ENCODE peak calls at places on chromosomes 12 and 14, in ten cellular contexts. F is cardiac fibroblast, O is transverse colon, X is GM06990, M is left ventricle myocardium inferior, L is omental fat pad, V is fibroblast of mammary gland, H is GM12865, S is mammary epithelial cell, N is brain microvascular endothelial cell. Y is an unnamed sample.
A peak's percentile ranks its signal among the peaks of the same experiment; 100 is the strongest.

GRCh38 chr12:99130808-99131538 is 485.9 kb downstream of the APAF1 start:
- DNase-seq in F (peak; percentile 33), O (no peak), X (peak; percentile 44), M (no peak), L (no peak), V (peak; percentile 47), H (peak; percentile 69), S (no peak), N (peak; percentile 32), Y (no peak)

GRCh38 chr14:73913256-73913655 is 26.6 kb downstream of the ZNF410 start:
- DNase-seq in F (peak; percentile 67), O (no peak), X (no peak), M (no peak), L (no peak), V (no peak), H (no peak), S (no peak), N (peak; percentile 43), Y (no peak)

GRCh38 chr12:109389146-109389545 is 41.4 kb downstream of the MYO1H start:
- DNase-seq in F (no peak), O (no peak), X (no peak), M (no peak), L (no peak), V (no peak), H (peak; percentile 3), S (no peak), N (no peak), Y (no peak)

GRCh38 chr12:15116073-15116472 is 105.1 kb downstream of the RERG start:
- DNase-seq in F (peak; percentile 1), O (no peak), X (no peak), M (no peak), L (no peak), V (no peak), H (no peak), S (no peak), N (no peak), Y (no peak)

GRCh38 chr12:47023311-47023710 is 56.1 kb upstream of the PCED1B start:
- DNase-seq in F (no peak), O (no peak), X (no peak), M (no peak), L (no peak), V (no peak), H (no peak), S (no peak), N (no peak), Y (no peak)

GRCh38 chr14:79629891-79630560 is 581.3 kb downstream of the DIO2 start:
- DNase-seq in F (peak; percentile 3), O (no peak), X (no peak), M (no peak), L (no peak), V (no peak), H (no peak), S (no peak), N (no peak), Y (no peak)

GRCh38 chr12:125533434-125534029 is 468.3 kb downstream of the AACS start:
- DNase-seq in F (no peak), O (peak; percentile 25), X (peak; percentile 32), M (peak; percentile 17), L (no peak), V (no peak), H (peak; percentile 35), S (no peak), N (no peak), Y (no peak)

GRCh38 chr12:93746572-93747168 is 69.5 kb downstream of the CRADD start:
- DNase-seq in F (peak; percentile 12), O (no peak), X (no peak), M (no peak), L (no peak), V (peak; percentile 44), H (no peak), S (no peak), N (no peak), Y (no peak)

GRCh38 chr12:28750946-28751714 is 397.9 kb upstream of the FAR2 start:
- DNase-seq in F (no peak), O (no peak), X (no peak), M (no peak), L (no peak), V (no peak), H (no peak), S (no peak), N (no peak), Y (no peak)

GRCh38 chr12:111785651-111786050 is 18.9 kb downstream of the ALDH2 start:
- DNase-seq in F (peak; percentile 50), O (no peak), X (no peak), M (no peak), L (no peak), V (peak; percentile 73), H (no peak), S (peak; percentile 72), N (no peak), Y (no peak)

GRCh38 chr12:64332296-64332695 is 58.3 kb downstream of the C12orf56 start:
- DNase-seq in F (no peak), O (no peak), X (no peak), M (no peak), L (no peak), V (no peak), H (no peak), S (no peak), N (no peak), Y (no peak)

GRCh38 chr12:45329238-45329637 is 113.3 kb downstream of the ANO6 start:
- DNase-seq in F (peak; percentile 60), O (no peak), X (no peak), M (no peak), L (no peak), V (peak; percentile 34), H (no peak), S (no peak), N (no peak), Y (no peak)

GRCh38 chr12:45327823-45328383 is 112.0 kb downstream of the ANO6 start:
- DNase-seq in F (no peak), O (no peak), X (no peak), M (no peak), L (no peak), V (no peak), H (no peak), S (no peak), N (peak; percentile 31), Y (no peak)

GRCh38 chr12:45324391-45324790 is 108.5 kb downstream of the ANO6 start:
- DNase-seq in F (no peak), O (no peak), X (no peak), M (no peak), L (no peak), V (no peak), H (peak; percentile 7), S (no peak), N (peak; percentile 18), Y (no peak)

GRCh38 chr12:45329702-45330101 is 113.8 kb downstream of the ANO6 start:
- DNase-seq in F (no peak), O (no peak), X (no peak), M (no peak), L (no peak), V (no peak), H (no peak), S (no peak), N (no peak), Y (no peak)

DNA sequence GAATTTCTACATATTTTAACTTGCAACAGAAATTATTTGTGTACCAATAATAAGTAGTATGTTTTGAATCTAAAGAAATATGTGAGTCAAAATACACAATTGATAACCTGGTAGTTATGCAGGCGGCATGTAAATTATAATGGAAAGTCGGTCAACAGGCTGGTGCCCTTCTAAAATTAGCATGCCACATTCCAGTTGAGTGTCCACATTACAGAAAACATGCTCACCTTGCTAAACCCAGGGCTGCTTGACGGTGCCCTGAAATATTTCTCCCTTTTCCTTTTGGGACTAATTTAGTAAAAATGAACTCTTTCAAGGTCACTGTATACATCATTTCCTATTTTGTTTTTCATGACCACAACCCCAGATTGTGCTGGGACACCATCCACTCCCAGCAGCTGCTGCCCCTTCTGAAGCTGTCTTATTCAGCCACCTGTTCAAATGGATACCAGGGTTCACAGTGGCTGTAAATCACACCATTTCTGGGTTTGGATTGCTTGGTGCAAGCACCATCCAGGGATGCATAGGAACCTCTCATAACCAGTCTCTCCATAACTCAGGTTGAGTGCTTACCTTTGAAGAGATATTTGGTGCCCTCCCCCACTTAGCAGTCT is 110.6 kb downstream of the ANO6 start:
- DNase-seq in F (no peak), O (no peak), X (no peak), M (no peak), L (no peak), V (no peak), H (no peak), S (no peak), N (no peak), Y (no peak)
- TF ChIP-seq CTCF in F (no peak), O (no peak), X (no peak), M (no peak), L (no peak), V (no peak), H (no peak), S (no peak), N (no peak), Y (no peak)

DNA sequence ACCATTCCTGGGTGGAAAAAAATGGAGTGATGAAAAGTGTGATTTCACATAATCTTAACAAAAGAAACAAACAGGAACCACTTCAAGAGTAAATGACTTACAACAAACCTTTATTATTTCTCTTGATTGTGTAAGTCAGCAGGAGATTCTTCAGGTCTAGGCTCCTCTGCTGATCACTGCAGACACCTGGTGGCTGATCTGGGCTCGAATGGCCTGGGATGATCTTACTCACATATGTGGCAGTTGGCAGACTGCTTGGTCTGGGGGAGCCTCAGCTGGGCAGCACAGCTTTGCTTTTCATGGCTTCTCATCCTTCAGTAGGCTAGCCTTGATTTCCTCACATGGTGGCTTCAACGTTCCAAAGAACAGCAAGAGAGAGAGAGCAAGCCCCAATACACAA is 215.4 kb upstream of the PRICKLE1 start:
- DNase-seq in F (no peak), O (no peak), X (no peak), M (no peak), L (no peak), V (no peak), H (no peak), S (peak; percentile 6), N (no peak), Y (no peak)
- TF ChIP-seq CTCF in F (no peak), O (no peak), X (no peak), M (no peak), L (no peak), V (no peak), H (no peak), S (peak; percentile 52), N (no peak), Y (no peak)

GRCh38 chr12:48197967-48198618 is 5.0 kb downstream of the OR10AD1 start:
- DNase-seq in F (peak; percentile 96), O (peak; percentile 97), X (peak; percentile 88), M (peak; percentile 99), L (peak; percentile 88), V (peak; percentile 93), H (peak; percentile 97), S (peak; percentile 92), N (peak; percentile 92), Y (peak; percentile 89)
- TF ChIP-seq CTCF in F (peak; percentile 29), O (no peak), X (no peak), M (no peak), L (no peak), V (no peak), H (no peak), S (no peak), N (peak; percentile 53), Y (no peak)

DNA sequence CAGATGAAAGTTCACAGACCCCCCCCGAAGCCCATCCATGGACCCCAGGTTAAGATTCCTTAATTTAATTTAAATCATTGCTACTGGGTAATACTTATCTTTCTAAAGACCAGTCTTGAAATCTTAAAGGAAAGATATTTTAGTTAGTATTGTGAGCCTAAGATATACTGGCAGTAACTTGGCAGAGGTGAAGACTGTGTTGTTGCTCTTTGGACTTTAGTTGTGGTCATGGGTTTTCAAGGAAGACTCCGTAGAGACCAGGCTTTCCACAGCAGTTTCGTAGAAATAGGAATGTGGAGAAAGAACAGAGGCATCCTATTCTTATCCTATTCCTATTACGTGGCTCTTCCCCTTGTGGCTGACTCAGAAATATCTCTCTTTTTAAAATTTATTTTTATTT is 98.9 kb downstream of the SCN8A start:
- DNase-seq in F (no peak), O (no peak), X (no peak), M (no peak), L (no peak), V (no peak), H (no peak), S (no peak), N (no peak), Y (no peak)
- TF ChIP-seq CTCF in F (no peak), O (no peak), X (no peak), M (no peak), L (no peak), V (no peak), H (no peak), S (no peak), N (no peak), Y (no peak)

Y was measured in osteocyte.